ENCODE peak calls at places on chromosomes 4 and X, in four cellular contexts. N, J, F and L are unnamed samples.

GRCh38 chr4:41142356-41142755 is 72.0 kb downstream of the APBB2 start:
- DNase-seq in N (no peak), J (no peak), F (no peak), L (no peak)

GRCh38 chrX:140467211-140467610 is 37.7 kb downstream of the SOX3 start:
- DNase-seq in N (no peak), J (no peak), F (no peak), L (no peak)

GRCh38 chr4:118348886-118349285 is 3.9 kb downstream of the PRSS12 start:
- DNase-seq in N (no peak), J (no peak), F (no peak), L (no peak)

GRCh38 chrX:13843150-13843721 is 26.3 kb upstream of the GPM6B start:
- DNase-seq in N (no peak), J (no peak), F (no peak), L (no peak)

GRCh38 chr4:26459054-26459755 is 31.1 kb downstream of the CCKAR start:
- DNase-seq in N (peak; percentile 86), J (peak; percentile 58), F (peak; percentile 59), L (peak; percentile 40)

GRCh38 chr4:112348488-112349158 is 51.5 kb downstream of the ALPK1 start:
- DNase-seq in N (peak; percentile 84), J (peak; percentile 65), F (peak; percentile 63), L (peak; percentile 57)

GRCh38 chrX:151729056-151729725 is 5.4 kb upstream of the CNGA2 start:
- DNase-seq in N (no peak), J (no peak), F (no peak), L (no peak)

GRCh38 chrX:20372533-20372932 is 105.8 kb upstream of the RPS6KA3 start:
- DNase-seq in N (no peak), J (no peak), F (peak; percentile 37), L (no peak)

GRCh38 chr4:125311503-125311902 is 3.3 kb upstream of the FAT4 start:
- DNase-seq in N (no peak), J (no peak), F (no peak), L (no peak)

GRCh38 chr4:85127653-85128052 is 161.2 kb upstream of the WDFY3 start:
- DNase-seq in N (no peak), J (peak; percentile 34), F (peak; percentile 52), L (peak; percentile 61)

GRCh38 chrX:850471-850916 is 219.9 kb downstream of the SHOX start:
- DNase-seq in N (no peak), J (peak; percentile 4), F (no peak), L (no peak)

GRCh38 chr4:90028460-90028859 is 98.7 kb upstream of the CCSER1 start:
- DNase-seq in N (no peak), J (no peak), F (no peak), L (no peak)

GRCh38 chr4:13530823-13531608 is 13.3 kb downstream of the NKX3-2 start:
- DNase-seq in N (no peak), J (no peak), F (no peak), L (peak; percentile 64)

GRCh38 chr4:69823481-69824186 is 36.3 kb downstream of the SULT1E1 start:
- DNase-seq in N (peak; percentile 6), J (peak; percentile 98), F (peak; percentile 40), L (no peak)

GRCh38 chr4:97105716-97106115 is 1037.6 kb downstream of the STPG2 start:
- DNase-seq in N (no peak), J (no peak), F (no peak), L (no peak)

GRCh38 chrX:630922-631496 is 418 bp downstream of the SHOX start:
- DNase-seq in N (no peak), J (no peak), F (peak; percentile 20), L (no peak)

GRCh38 chr4:182174979-182175378 is 68.2 kb upstream of the TENM3 start:
- DNase-seq in N (no peak), J (no peak), F (no peak), L (no peak)

GRCh38 chr4:57374866-57375595 is 264.8 kb upstream of the IGFBP7 start:
- DNase-seq in N (peak; percentile 16), J (no peak), F (no peak), L (no peak)

GRCh38 chr4:140257461-140258305 is 103.7 kb upstream of the MAML3 start:
- DNase-seq in N (peak; percentile 72), J (no peak), F (no peak), L (no peak)

GRCh38 chr4:89434364-89434988 is 126.9 kb upstream of the GPRIN3 start:
- DNase-seq in N (peak; percentile 35), J (no peak), F (peak; percentile 53), L (no peak)

GRCh38 chr4:113474017-113474416 is 287.5 kb downstream of the CAMK2D start:
- DNase-seq in N (peak; percentile 82), J (no peak), F (no peak), L (no peak)

GRCh38 chrX:118519411-118520205 is 24.0 kb downstream of the DOCK11 start:
- DNase-seq in N (peak; percentile 68), J (no peak), F (no peak), L (no peak)

GRCh38 chrX:17355976-17356375 is 19.0 kb upstream of the NHS start:
- DNase-seq in N (no peak), J (no peak), F (peak; percentile 7), L (no peak)

GRCh38 chrX:107537815-107538214 is 88.4 kb downstream of the FRMPD3 start:
- DNase-seq in N (peak; percentile 50), J (peak; percentile 16), F (peak; percentile 66), L (peak; percentile 38)

GRCh38 chrX:68183612-68184214 is 249.6 kb downstream of the OPHN1 start:
- DNase-seq in N (peak; percentile 51), J (peak; percentile 27), F (peak; percentile 62), L (peak; percentile 15)

GRCh38 chr4:184282895-184283654 is 65.4 kb upstream of the ENPP6 start:
- DNase-seq in N (no peak), J (no peak), F (no peak), L (no peak)

GRCh38 chrX:63453571-63453970 is 102.4 kb upstream of the SPIN4 start:
- DNase-seq in N (no peak), J (peak; percentile 12), F (no peak), L (no peak)

GRCh38 chr4:111675746-111676145 is 469.5 kb upstream of the FAM241A start:
- DNase-seq in N (no peak), J (no peak), F (no peak), L (no peak)

GRCh38 chr4:135244605-135245146 is 1043.1 kb upstream of the PABPC4L start:
- DNase-seq in N (no peak), J (no peak), F (no peak), L (no peak)

GRCh38 chrX:7294483-7294882 is 146.5 kb upstream of the PUDP start:
- DNase-seq in N (peak; percentile 27), J (no peak), F (no peak), L (no peak)

GRCh38 chr4:47143261-47143660 is 111.9 kb downstream of the GABRB1 start:
- DNase-seq in N (no peak), J (no peak), F (no peak), L (no peak)

GRCh38 chr4:138049350-138049749 is 192.8 kb downstream of the SLC7A11 start:
- DNase-seq in N (no peak), J (no peak), F (no peak), L (no peak)

GRCh38 chrX:119736206-119736764 is 22.1 kb upstream of the SOWAHD start:
- DNase-seq in N (peak; percentile 9), J (peak; percentile 56), F (no peak), L (no peak)

GRCh38 chr4:71163317-71163716 is 169.9 kb downstream of the DCK start:
- DNase-seq in N (peak; percentile 60), J (no peak), F (no peak), L (no peak)

GRCh38 chrX:23436875-23437274 is 102.2 kb downstream of the PTCHD1 start:
- DNase-seq in N (no peak), J (no peak), F (no peak), L (no peak)

GRCh38 chrX:23435108-23435507 is 100.5 kb downstream of the PTCHD1 start:
- DNase-seq in N (no peak), J (no peak), F (no peak), L (no peak)

GRCh38 chrX:23435575-23435974 is 100.9 kb downstream of the PTCHD1 start:
- DNase-seq in N (no peak), J (no peak), F (no peak), L (no peak)

GRCh38 chrX:23434356-23434884 is 99.8 kb downstream of the PTCHD1 start:
- DNase-seq in N (peak; percentile 2), J (no peak), F (no peak), L (no peak)
- TF ChIP-seq MAZ in N (no peak), J (no peak), F (no peak), L (no peak)

GRCh38 chr4:2651546-2651945 is 104.6 kb downstream of the TNIP2 start:
- DNase-seq in N (no peak), J (no peak), F (no peak), L (peak; percentile 36)

GRCh38 chr4:2651998-2652397 is 104.1 kb downstream of the TNIP2 start:
- DNase-seq in N (no peak), J (no peak), F (no peak), L (no peak)

GRCh38 chr4:2648159-2648814 is 107.8 kb downstream of the TNIP2 start:
- DNase-seq in N (no peak), J (no peak), F (no peak), L (no peak)

GRCh38 chr4:2649604-2650114 is 106.5 kb downstream of the TNIP2 start:
- DNase-seq in N (no peak), J (no peak), F (no peak), L (no peak)

GRCh38 chr4:2650276-2650675 is 105.9 kb downstream of the TNIP2 start:
- DNase-seq in N (no peak), J (no peak), F (no peak), L (no peak)
- TF ChIP-seq MAZ in N (no peak), J (no peak), F (no peak), L (no peak)

DNA sequence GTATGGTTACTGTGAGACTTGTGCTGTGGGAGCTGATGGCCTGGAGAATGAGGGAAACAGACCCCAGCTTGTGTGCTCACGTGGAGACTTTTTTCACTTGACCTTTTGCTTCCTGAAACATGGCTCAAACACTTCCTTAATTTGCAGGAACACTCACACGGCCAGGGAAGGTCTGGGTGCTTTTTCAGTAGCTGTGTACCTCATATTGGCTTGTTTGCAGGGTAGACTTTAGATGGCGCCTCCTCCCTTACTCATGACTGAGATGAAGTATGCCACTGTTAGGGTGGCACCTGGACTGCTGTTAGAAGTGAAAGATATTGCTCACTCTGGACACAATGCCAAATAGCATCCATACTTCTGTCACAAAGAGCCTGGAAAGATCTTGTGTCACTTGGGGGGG is 75.7 kb upstream of the WDR1 start:
- DNase-seq in N (no peak), J (no peak), F (no peak), L (no peak)
- TF ChIP-seq MAZ in N (no peak), J (no peak), F (no peak), L (no peak)

DNA sequence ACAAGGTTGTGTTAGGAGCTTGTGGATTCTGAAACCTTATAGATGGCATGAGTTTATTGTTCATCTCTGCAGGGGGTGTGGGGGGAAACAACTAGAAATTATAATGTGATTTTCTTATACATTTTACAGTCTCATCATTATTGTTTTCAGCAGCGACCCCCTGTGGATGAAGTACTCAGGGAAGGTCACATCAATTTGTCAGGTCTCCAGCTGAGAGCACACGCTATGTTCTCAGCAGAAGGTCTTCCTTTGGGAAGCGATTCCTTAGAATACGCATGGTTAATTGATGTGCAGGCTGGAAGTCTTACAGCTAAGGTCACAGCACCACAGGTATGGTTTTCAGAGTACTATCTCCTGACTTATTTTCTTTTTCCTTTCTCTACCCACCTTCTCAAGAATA is 72.2 kb downstream of the BLTP1 start:
- DNase-seq in N (peak; percentile 22), J (no peak), F (peak; percentile 14), L (peak; percentile 31)
- TF ChIP-seq MAZ in N (no peak), J (no peak), F (no peak), L (no peak)

GRCh38 chr4:67380154-67380553 is 165.1 kb downstream of the CENPC start:
- DNase-seq in N (no peak), J (no peak), F (no peak), L (no peak)
- TF ChIP-seq MAZ in N (no peak), J (no peak), F (no peak), L (no peak)